ENCODE peak calls at places on chromosomes 1 and 21, in seven cellular contexts. G, Z, J, B, D, M and E are unnamed samples.

GRCh38 chr1:183553769-183554168 is 36.5 kb downstream of the NCF2 start:
- DNase-seq in M (no peak), G (no peak), Z (no peak), B (no peak), J (no peak), D (peak), E (no peak)

GRCh38 chr1:180155202-180155682 is 573 bp downstream of the QSOX1 start:
- DNase-seq in M (no peak), B (no peak), D (no peak), Z (no peak), J (peak), G (no peak), E (peak)

GRCh38 chr21:45465611-45466329 is 60.8 kb downstream of the COL18A1 start:
- DNase-seq in B (no peak), J (no peak), D (no peak), G (no peak), M (no peak), Z (no peak), E (no peak)

GRCh38 chr21:23522750-23523149 is 2084.5 kb downstream of the MRPL39 start:
- DNase-seq in G (no peak), M (no peak), D (no peak), B (no peak), J (no peak), Z (no peak), E (no peak)

GRCh38 chr1:225418598-225418997 is 9.2 kb downstream of the LBR start:
- DNase-seq in G (no peak), D (no peak), B (no peak), M (no peak), J (no peak), Z (no peak), E (no peak)

GRCh38 chr1:88327391-88328267 is 356.4 kb upstream of the PKN2 start:
- DNase-seq in Z (no peak), G (peak), B (peak), J (no peak), D (peak), M (peak), E (no peak)

GRCh38 chr1:13694886-13695684 is 4.9 kb upstream of the PRDM2 start:
- DNase-seq in Z (no peak), G (no peak), D (no peak), B (no peak), M (no peak), J (no peak), E (no peak)

GRCh38 chr1:185073725-185074124 is 28.4 kb downstream of the RNF2 start:
- DNase-seq in Z (no peak), M (no peak), J (no peak), B (peak), D (no peak), G (peak), E (no peak)

GRCh38 chr1:36776949-36777348 is 257.4 kb downstream of the GRIK3 start:
- DNase-seq in M (no peak), J (no peak), D (no peak), B (no peak), G (no peak), Z (no peak), E (no peak)